ENCODE peak calls at places on chromosome 16, in eight cellular contexts. Q, C, P, V, R, N, F and G are unnamed samples.

GRCh38 chr16:75908718-75909117 is 182.4 kb upstream of the CPHXL start:
- DNase-seq in Q (no peak), N (no peak), C (no peak), F (no peak), P (no peak), V (peak), R (no peak), G (no peak)

GRCh38 chr16:89720520-89720858 is 209 bp downstream of the VPS9D1 start:
- DNase-seq in C (no peak), Q (no peak), N (no peak), R (peak), P (no peak), V (peak), F (no peak), G (no peak)

GRCh38 chr16:76676356-76676755 is 399.2 kb downstream of the CNTNAP4 start:
- DNase-seq in F (peak), P (no peak), R (no peak), V (peak), N (no peak), C (no peak), Q (no peak), G (no peak)

GRCh38 chr16:58331024-58331707 is 36.3 kb upstream of the PRSS54 start:
- DNase-seq in P (no peak), C (no peak), N (no peak), Q (no peak), F (no peak), R (no peak), V (peak), G (no peak)

GRCh38 chr16:23504076-23504452 is 6.2 kb downstream of the GGA2 start:
- DNase-seq in F (peak), V (no peak), C (no peak), Q (no peak), R (peak), P (no peak), N (peak), G (no peak)

GRCh38 chr16:29727452-29727851 is 18.3 kb downstream of the C16orf54 start:
- DNase-seq in F (no peak), P (no peak), C (no peak), Q (no peak), N (no peak), R (no peak), V (no peak), G (no peak)

GRCh38 chr16:53576228-53576627 is 73.2 kb upstream of the AKTIP start:
- DNase-seq in R (no peak), N (peak), F (no peak), C (no peak), P (no peak), V (no peak), Q (no peak), G (no peak)

GRCh38 chr16:3143598-3144330 is 8.9 kb downstream of the ZNF213 start:
- DNase-seq in R (no peak), V (no peak), N (no peak), C (no peak), P (no peak), F (no peak), Q (no peak), G (no peak)

GRCh38 chr16:23857901-23858300 is 22.1 kb downstream of the PRKCB start:
- DNase-seq in P (no peak), N (no peak), C (no peak), F (no peak), Q (no peak), V (no peak), R (no peak), G (no peak)

GRCh38 chr16:17497648-17498047 is 26.9 kb upstream of the XYLT1 start:
- DNase-seq in P (no peak), C (no peak), R (no peak), F (no peak), Q (no peak), V (no peak), N (no peak), G (no peak)

GRCh38 chr16:28556914-28557320 is 3.2 kb downstream of the SGF29 start:
- DNase-seq in P (no peak), F (no peak), R (no peak), Q (no peak), C (no peak), N (no peak), V (no peak), G (no peak)

GRCh38 chr16:69848635-69849545 is 86.8 kb downstream of the WWP2 start:
- DNase-seq in Q (no peak), F (peak), P (peak), N (peak), R (peak), V (no peak), C (peak), G (peak)

GRCh38 chr16:25823891-25824290 is 132.1 kb downstream of the HS3ST4 start:
- DNase-seq in R (no peak), N (no peak), V (no peak), F (peak), C (no peak), Q (no peak), P (no peak), G (no peak)

GRCh38 chr16:64132686-64133085 is 989.2 kb downstream of the CDH11 start:
- DNase-seq in N (no peak), Q (no peak), V (no peak), C (no peak), R (no peak), F (no peak), P (no peak), G (no peak)

GRCh38 chr16:12217341-12217740 is 240.8 kb downstream of the SNX29 start:
- DNase-seq in C (no peak), P (no peak), Q (no peak), R (no peak), V (no peak), F (peak), N (no peak), G (no peak)

GRCh38 chr16:50309527-50310307 is 43.4 kb downstream of the ADCY7 start:
- DNase-seq in Q (no peak), V (no peak), R (no peak), C (peak), N (no peak), F (peak), P (peak), G (no peak)

GRCh38 chr16:75262104-75262799 is 10.8 kb upstream of the BCAR1 start:
- DNase-seq in Q (no peak), R (no peak), N (peak), C (no peak), F (no peak), V (no peak), P (peak), G (peak)

GRCh38 chr16:58418026-58418425 is 25.8 kb downstream of the GINS3 start:
- DNase-seq in R (no peak), F (no peak), P (no peak), N (no peak), V (no peak), C (no peak), Q (no peak), G (no peak)

GRCh38 chr16:25007284-25007984 is 7.7 kb downstream of the ARHGAP17 start:
- DNase-seq in R (peak), Q (no peak), C (no peak), N (peak), V (no peak), F (no peak), P (no peak), G (peak)

GRCh38 chr16:17403156-17403809 is 67.5 kb downstream of the XYLT1 start:
- DNase-seq in C (no peak), P (no peak), N (no peak), R (no peak), V (no peak), F (no peak), Q (no peak), G (no peak)

GRCh38 chr16:14559809-14560227 is 70.2 kb downstream of the PARN start:
- DNase-seq in C (no peak), F (peak), R (no peak), P (no peak), Q (no peak), V (no peak), N (peak), G (no peak)

GRCh38 chr16:50610331-50611262 is 62.4 kb downstream of the NKD1 start:
- DNase-seq in F (no peak), C (no peak), R (no peak), Q (no peak), N (no peak), V (peak), P (no peak), G (no peak)

GRCh38 chr16:49280022-49280741 is 1.5 kb downstream of the CBLN1 start:
- DNase-seq in N (no peak), C (no peak), F (no peak), V (peak), R (no peak), Q (no peak), P (no peak), G (no peak)

GRCh38 chr16:89921131-89921698 is 1.9 kb upstream of the TUBB3 start:
- DNase-seq in N (no peak), F (no peak), P (no peak), V (peak), R (no peak), Q (no peak), C (no peak), G (no peak)

GRCh38 chr16:16877061-16877460 is 498.1 kb downstream of the NPIPA7 start:
- DNase-seq in R (no peak), Q (no peak), V (no peak), C (no peak), F (no peak), P (no peak), N (no peak), G (no peak)

GRCh38 chr16:28496844-28497243 is 2.4 kb downstream of the APOBR start:
- DNase-seq in R (no peak), P (no peak), Q (no peak), V (no peak), C (no peak), N (no peak), F (no peak), G (no peak)

GRCh38 chr16:15954814-15955151 is 5.4 kb downstream of the ABCC1 start:
- DNase-seq in P (no peak), N (no peak), Q (no peak), V (no peak), C (no peak), R (no peak), F (no peak), G (no peak)

GRCh38 chr16:70746040-70746707 is 54.8 kb downstream of the VAC14 start:
- DNase-seq in R (peak), P (peak), F (peak), V (no peak), Q (no peak), C (peak), N (peak), G (peak)

GRCh38 chr16:86575754-86576557 is 2.4 kb upstream of the FOXL1 start:
- DNase-seq in C (peak), R (peak), N (peak), P (no peak), F (peak), Q (peak), V (peak), G (peak)

GRCh38 chr16:70767377-70768204 is 33.4 kb downstream of the VAC14 start:
- DNase-seq in F (peak), N (no peak), C (no peak), V (no peak), R (no peak), P (no peak), Q (no peak), G (no peak)

DNA sequence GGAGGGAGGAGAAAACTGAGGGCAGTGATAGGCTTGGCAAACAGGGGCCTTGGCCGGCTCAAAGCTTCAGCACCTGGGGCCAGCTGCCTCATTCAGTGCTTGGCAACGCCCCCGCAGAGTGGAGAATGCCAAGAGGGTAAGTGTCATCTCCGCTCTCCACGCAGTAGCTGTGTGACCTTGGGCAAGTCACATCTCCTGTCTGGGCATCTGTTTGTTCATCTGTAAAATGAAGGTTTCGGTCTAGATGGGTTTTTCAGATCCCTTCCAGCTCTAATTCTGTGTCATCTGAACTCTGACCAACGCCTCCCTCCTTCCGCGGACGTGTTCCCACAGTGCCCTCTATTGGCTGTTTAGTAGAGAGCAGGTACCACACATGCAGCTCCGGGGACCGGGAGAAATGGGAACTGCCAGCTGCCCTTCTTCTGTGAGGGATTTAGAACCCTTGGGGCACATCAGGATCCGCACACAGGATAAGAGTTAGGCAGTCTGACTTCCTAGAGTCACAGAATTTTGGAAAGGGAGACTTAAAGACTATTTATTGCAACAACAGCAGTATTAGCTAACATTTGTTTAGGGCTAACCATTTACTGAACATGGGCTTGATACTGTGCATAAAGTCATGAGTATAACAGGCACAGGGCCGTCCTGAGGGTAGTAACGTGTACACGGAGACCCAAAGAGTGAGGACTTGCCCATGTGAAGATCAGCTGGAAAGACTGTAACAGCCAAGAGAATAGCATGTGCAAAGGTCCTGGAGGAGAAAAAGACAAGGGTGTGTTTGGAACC is 26.8 kb downstream of the GP2 start:
- DNase-seq in Q (no peak), V (peak), F (peak), N (peak), C (no peak), P (no peak), R (peak), G (peak)
- TF ChIP-seq CTCF in Q (no peak), V (peak), F (peak), N (peak), C (no peak), P (peak), R (peak), G (peak)

DNA sequence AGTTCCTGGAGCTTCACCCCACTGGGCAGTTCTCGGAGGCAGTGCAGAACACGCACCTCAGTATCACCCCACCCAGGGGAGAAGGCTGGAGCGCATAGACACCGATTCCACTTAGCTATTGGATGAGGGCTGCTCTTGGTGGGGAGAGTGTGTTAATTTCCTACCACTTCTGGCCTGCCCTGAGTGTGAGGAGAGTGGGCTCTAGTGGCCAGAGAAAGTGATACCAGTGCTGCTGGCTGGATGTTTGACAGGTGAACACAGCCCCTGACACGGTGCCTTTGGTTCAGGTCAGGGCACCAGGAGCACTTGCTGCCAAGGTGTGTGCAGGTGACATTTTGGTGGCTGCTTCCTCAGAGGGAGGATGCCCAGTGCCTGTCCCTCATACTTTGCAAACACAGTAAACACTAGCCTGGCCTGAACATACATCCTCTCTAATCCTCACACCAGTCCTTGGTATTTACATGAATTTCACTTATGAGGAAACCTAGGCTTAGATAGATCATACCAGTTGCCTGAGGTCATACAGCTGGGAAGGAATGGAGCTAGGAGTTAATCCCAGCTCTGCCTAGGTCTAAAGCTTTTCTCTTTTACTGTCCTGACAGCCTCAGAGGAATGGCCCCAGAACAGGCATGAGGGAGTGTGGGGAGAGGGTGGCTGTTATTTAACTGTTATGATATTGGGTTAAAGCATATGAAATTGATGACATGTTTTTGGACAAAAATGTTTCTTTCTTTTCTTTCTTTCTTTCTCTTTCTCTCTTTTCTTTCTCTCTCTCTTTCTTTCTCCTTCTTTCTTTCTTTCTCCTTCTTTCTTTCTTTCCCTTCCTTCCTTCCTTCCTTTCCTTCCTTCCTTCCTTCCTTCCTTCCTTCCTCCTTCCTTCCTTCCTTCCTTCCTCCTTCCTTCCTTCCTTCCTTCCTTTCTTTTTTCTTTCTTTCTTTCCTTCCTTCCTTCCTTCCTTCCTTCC is 21.0 kb upstream of the ITGAX start:
- DNase-seq in V (peak), N (peak), R (peak), F (peak), C (no peak), P (peak), Q (peak), G (no peak)
- TF ChIP-seq CTCF in V (peak), N (peak), R (peak), F (peak), C (no peak), P (no peak), Q (peak), G (no peak)

GRCh38 chr16:55046146-55046460 is 115.4 kb downstream of the IRX5 start:
- DNase-seq in F (no peak), P (no peak), C (peak), Q (no peak), R (no peak), V (no peak), N (no peak), G (no peak)

GRCh38 chr16:55047903-55048497 is 117.3 kb downstream of the IRX5 start:
- DNase-seq in Q (no peak), R (no peak), P (peak), C (peak), F (no peak), V (no peak), N (no peak), G (no peak)

GRCh38 chr16:55046513-55046912 is 115.8 kb downstream of the IRX5 start:
- DNase-seq in Q (no peak), C (peak), R (no peak), V (no peak), P (no peak), F (no peak), N (no peak), G (no peak)

GRCh38 chr16:55047331-55047730 is 116.7 kb downstream of the IRX5 start:
- DNase-seq in Q (no peak), F (no peak), P (peak), V (no peak), R (no peak), C (peak), N (no peak), G (no peak)

DNA sequence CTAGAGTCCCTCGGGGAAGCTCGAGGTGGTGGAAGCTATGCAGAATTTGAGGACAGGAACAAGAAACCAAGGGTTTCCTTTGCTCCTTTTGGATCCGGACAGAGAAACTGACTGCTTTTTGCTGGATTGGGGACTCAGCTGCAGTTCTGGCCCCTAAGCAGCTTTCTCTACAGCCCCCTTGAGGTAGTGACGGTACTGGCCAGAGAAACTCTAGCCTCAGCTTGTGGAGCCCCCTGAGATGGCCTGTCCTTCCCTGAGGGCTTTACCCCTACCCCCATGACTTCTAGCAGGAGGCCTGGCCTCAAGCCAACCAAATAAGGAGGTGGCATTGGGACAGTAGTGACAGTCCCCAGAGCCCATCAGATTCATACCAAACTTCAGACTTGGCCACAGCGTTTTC is 118.1 kb downstream of the IRX5 start:
- DNase-seq in F (no peak), P (peak), R (no peak), C (peak), N (no peak), V (peak), Q (no peak), G (no peak)
- TF ChIP-seq CTCF in F (no peak), P (no peak), R (no peak), C (no peak), N (no peak), V (peak), Q (no peak), G (no peak)

GRCh38 chr16:1181715-1182671 is 29.1 kb downstream of the CACNA1H start:
- DNase-seq in P (peak), Q (no peak), V (no peak), C (peak), N (peak), R (peak), F (no peak), G (peak)
- TF ChIP-seq CTCF in P (no peak), Q (no peak), V (no peak), C (no peak), N (no peak), R (no peak), F (no peak), G (no peak)

GRCh38 chr16:80369559-80369958 is 171.2 kb upstream of the DYNLRB2 start:
- DNase-seq in P (peak), C (peak), Q (no peak), N (peak), F (peak), R (peak), V (peak), G (peak)
- TF ChIP-seq CTCF in P (peak), C (peak), Q (no peak), N (peak), F (peak), R (peak), V (peak), G (peak)

DNA sequence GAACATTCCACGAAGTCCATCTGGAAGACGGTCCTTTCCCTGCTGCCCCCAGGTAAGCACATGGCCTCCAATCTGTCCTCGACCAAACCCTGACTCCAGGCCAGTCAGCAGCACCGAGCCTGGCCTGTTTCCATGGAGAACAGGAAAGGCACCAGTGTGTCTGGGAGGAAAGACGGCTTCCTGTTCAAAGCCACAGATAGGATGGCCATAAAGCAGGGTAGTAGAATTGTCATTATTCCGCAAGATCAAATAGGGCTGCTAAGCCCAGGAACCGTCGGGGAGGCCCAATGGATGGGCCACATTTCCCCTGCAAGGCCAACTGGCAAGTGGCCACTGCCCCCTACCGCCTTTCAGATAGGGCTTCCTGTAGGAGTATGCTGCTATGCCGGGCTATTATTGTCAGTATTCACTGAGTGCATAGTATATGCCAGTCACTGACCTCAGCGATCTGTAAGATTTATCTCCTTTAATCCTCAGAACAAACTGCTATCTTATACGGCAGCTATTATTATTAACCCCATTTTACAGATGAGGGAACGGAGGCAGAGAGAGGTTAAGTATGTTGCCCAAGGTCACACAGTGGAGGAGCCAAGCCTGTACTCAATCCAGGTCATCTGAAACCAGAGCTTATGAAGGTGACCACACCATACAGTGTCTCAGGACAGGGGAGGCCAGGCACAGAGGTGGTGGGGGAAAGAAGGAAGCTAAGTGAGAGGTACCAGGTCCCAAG is 23.0 kb upstream of the PLCG2 start:
- DNase-seq in N (peak), C (no peak), Q (no peak), R (no peak), V (peak), F (no peak), P (no peak), G (peak)
- TF ChIP-seq CTCF in N (no peak), C (no peak), Q (no peak), R (no peak), V (peak), F (no peak), P (no peak), G (no peak)

DNA sequence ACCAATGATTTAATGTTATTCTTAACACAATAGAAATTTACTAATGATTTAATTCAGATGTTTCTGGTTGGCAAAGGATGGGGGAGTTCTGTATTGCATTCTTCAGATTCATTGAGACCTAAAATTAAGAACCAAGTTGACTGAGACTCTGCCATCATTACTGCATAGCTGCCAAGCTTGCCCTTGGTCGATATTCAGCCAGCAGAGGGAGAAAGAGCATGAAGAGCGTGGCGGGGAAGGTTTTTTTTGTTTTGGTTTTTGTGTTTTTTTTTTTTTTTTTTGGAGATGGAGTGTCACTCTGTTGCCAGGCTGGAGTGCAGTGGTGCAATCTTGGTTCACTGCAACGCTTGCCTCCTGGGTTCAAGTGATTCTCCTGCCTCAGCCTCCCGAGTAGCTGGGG is 659.4 kb upstream of the EEF2KMT start:
- DNase-seq in P (no peak), V (peak), F (no peak), Q (no peak), C (no peak), N (no peak), R (no peak), G (no peak)
- TF ChIP-seq CTCF in P (no peak), V (peak), F (no peak), Q (no peak), C (no peak), N (no peak), R (no peak), G (no peak)